ENCODE peak calls at places on chromosomes 5 and 9, in eight cellular contexts. One of them, this sample, is unnamed.

GRCh38 chr5:100799166-100799565 is 103.9 kb downstream of the ST8SIA4 start:
- DNase-seq in PC-3: no peak
- DNase-seq in AG04450: no peak
- DNase-seq in adrenal gland: no peak
- DNase-seq in left ventricle myocardium inferior: no peak
- DNase-seq in caudate nucleus: no peak
- DNase-seq in lower lobe of right lung: no peak
- DNase-seq in right lobe of liver: no peak
- DNase-seq in this sample: no peak

GRCh38 chr9:107740088-107740980 is 250.8 kb upstream of the KLF4 start:
- DNase-seq in PC-3: no peak
- DNase-seq in AG04450: no peak
- DNase-seq in adrenal gland: no peak
- DNase-seq in left ventricle myocardium inferior: peak
- DNase-seq in caudate nucleus: no peak
- DNase-seq in lower lobe of right lung: no peak
- DNase-seq in right lobe of liver: no peak
- DNase-seq in this sample: no peak

GRCh38 chr5:79295096-79295495 is 59.2 kb downstream of the JMY start:
- DNase-seq in PC-3: no peak
- DNase-seq in AG04450: no peak
- DNase-seq in adrenal gland: no peak
- DNase-seq in left ventricle myocardium inferior: no peak
- DNase-seq in caudate nucleus: no peak
- DNase-seq in lower lobe of right lung: no peak
- DNase-seq in right lobe of liver: no peak
- DNase-seq in this sample: no peak

GRCh38 chr5:179819296-179820126 is 1.2 kb upstream of the SQSTM1 start:
- DNase-seq in PC-3: peak
- DNase-seq in AG04450: no peak
- DNase-seq in adrenal gland: peak
- DNase-seq in left ventricle myocardium inferior: peak
- DNase-seq in caudate nucleus: peak
- DNase-seq in lower lobe of right lung: peak
- DNase-seq in right lobe of liver: peak
- DNase-seq in this sample: peak

GRCh38 chr9:128254362-128254761 is 21.4 kb downstream of the GOLGA2 start:
- DNase-seq in PC-3: no peak
- DNase-seq in AG04450: no peak
- DNase-seq in adrenal gland: no peak
- DNase-seq in left ventricle myocardium inferior: no peak
- DNase-seq in caudate nucleus: no peak
- DNase-seq in lower lobe of right lung: no peak
- DNase-seq in right lobe of liver: no peak
- DNase-seq in this sample: no peak

GRCh38 chr5:14211818-14212799 is 69.0 kb downstream of the TRIO start:
- DNase-seq in PC-3: no peak
- DNase-seq in AG04450: no peak
- DNase-seq in adrenal gland: no peak
- DNase-seq in left ventricle myocardium inferior: no peak
- DNase-seq in caudate nucleus: no peak
- DNase-seq in lower lobe of right lung: no peak
- DNase-seq in right lobe of liver: no peak
- DNase-seq in this sample: no peak

GRCh38 chr9:83346655-83347393 is 191.4 kb downstream of the FRMD3 start:
- DNase-seq in PC-3: no peak
- DNase-seq in AG04450: no peak
- DNase-seq in adrenal gland: no peak
- DNase-seq in left ventricle myocardium inferior: no peak
- DNase-seq in caudate nucleus: no peak
- DNase-seq in lower lobe of right lung: no peak
- DNase-seq in right lobe of liver: no peak
- DNase-seq in this sample: no peak

GRCh38 chr5:111976705-111977104 is 219.7 kb upstream of the NREP start:
- DNase-seq in PC-3: peak
- DNase-seq in AG04450: no peak
- DNase-seq in adrenal gland: no peak
- DNase-seq in left ventricle myocardium inferior: no peak
- DNase-seq in caudate nucleus: no peak
- DNase-seq in lower lobe of right lung: no peak
- DNase-seq in right lobe of liver: no peak
- DNase-seq in this sample: no peak

GRCh38 chr5:83538788-83539535 is 67.4 kb downstream of the VCAN start:
- DNase-seq in PC-3: no peak
- DNase-seq in AG04450: no peak
- DNase-seq in adrenal gland: no peak
- DNase-seq in left ventricle myocardium inferior: no peak
- DNase-seq in caudate nucleus: no peak
- DNase-seq in lower lobe of right lung: no peak
- DNase-seq in right lobe of liver: no peak
- DNase-seq in this sample: no peak

DNA sequence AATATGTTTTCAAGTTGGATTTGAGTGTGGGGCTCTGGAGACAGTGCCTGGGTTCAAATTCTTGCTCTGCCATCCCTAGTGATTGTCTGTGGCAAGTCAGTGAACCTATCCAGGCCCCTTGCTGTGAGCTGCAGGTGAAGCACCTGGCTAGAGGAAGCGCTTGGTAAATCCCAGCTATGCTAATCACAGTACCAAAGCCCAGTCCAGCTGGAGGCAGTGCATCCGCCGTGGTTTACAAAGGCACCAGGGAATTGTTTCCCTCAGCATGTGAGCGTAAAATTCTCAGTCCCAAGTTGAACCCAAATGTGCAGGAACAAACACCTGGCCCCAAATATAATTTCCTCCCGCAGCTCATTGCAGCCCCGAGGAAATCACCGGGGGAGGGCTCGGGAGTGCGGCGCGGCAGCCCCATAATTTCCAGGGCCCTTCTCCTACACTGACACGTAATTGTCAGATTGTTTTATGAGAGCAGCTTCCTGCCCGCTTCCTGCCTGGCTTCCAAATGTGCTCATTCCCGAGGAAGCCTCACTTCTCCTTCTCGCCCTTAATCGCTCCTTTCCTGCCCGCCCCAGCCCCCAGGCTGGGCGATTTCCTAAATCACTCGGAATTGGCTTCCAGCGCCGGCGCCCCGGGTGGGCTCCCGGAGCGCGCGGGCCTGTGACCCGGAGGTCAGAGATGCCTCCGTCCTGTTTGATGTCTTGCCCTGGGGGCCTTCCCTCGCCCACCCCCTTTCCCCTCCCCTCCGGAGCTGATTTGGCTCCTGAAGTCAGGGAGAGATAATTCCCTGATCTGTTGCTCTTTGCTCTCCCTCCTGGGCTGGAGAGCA is 134.4 kb downstream of the FGF1 start:
- DNase-seq in PC-3: peak
- DNase-seq in AG04450: no peak
- DNase-seq in adrenal gland: no peak
- DNase-seq in left ventricle myocardium inferior: no peak
- DNase-seq in caudate nucleus: no peak
- DNase-seq in lower lobe of right lung: no peak
- DNase-seq in right lobe of liver: no peak
- DNase-seq in this sample: no peak
- H3K27ac ChIP-seq in PC-3: peak
- H3K27ac ChIP-seq in AG04450: no peak
- H3K27ac ChIP-seq in adrenal gland: no peak
- H3K27ac ChIP-seq in left ventricle myocardium inferior: peak
- H3K27ac ChIP-seq in caudate nucleus: no peak
- H3K27ac ChIP-seq in lower lobe of right lung: peak
- H3K27ac ChIP-seq in right lobe of liver: no peak
- H3K27ac ChIP-seq in this sample: no peak

GRCh38 chr9:123929177-123929869 is 603 bp downstream of the DENND1A start:
- DNase-seq in PC-3: no peak
- DNase-seq in AG04450: no peak
- DNase-seq in adrenal gland: peak
- DNase-seq in left ventricle myocardium inferior: peak
- DNase-seq in caudate nucleus: no peak
- DNase-seq in lower lobe of right lung: peak
- DNase-seq in right lobe of liver: peak
- DNase-seq in this sample: no peak
- H3K27ac ChIP-seq in PC-3: peak
- H3K27ac ChIP-seq in AG04450: peak
- H3K27ac ChIP-seq in adrenal gland: no peak
- H3K27ac ChIP-seq in left ventricle myocardium inferior: peak
- H3K27ac ChIP-seq in caudate nucleus: peak
- H3K27ac ChIP-seq in lower lobe of right lung: peak
- H3K27ac ChIP-seq in right lobe of liver: peak
- H3K27ac ChIP-seq in this sample: peak

DNA sequence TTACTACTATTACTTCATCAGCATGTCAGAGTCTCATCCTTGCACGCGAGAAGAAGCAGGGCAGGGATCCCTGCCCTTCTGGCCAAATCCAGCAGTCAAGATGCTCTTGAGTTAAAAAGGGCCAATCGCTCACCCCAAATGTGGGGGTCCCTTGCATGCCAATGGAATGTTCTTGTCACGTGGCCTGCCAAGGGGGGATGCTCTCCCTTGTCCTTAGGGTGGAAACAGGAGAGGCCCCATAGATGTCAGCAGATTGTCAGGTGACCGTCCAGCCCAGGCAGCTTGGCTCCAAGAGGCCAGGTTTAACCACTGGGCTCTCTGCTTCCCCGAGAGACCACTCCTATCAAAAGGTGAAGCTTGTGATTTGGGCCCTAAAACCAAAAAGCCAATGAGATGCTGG is 25.3 kb upstream of the DUSP1 start:
- DNase-seq in PC-3: no peak
- DNase-seq in AG04450: no peak
- DNase-seq in adrenal gland: peak
- DNase-seq in left ventricle myocardium inferior: no peak
- DNase-seq in caudate nucleus: no peak
- DNase-seq in lower lobe of right lung: peak
- DNase-seq in right lobe of liver: no peak
- DNase-seq in this sample: no peak
- H3K27ac ChIP-seq in PC-3: no peak
- H3K27ac ChIP-seq in AG04450: peak
- H3K27ac ChIP-seq in adrenal gland: no peak
- H3K27ac ChIP-seq in left ventricle myocardium inferior: peak
- H3K27ac ChIP-seq in caudate nucleus: no peak
- H3K27ac ChIP-seq in lower lobe of right lung: peak
- H3K27ac ChIP-seq in right lobe of liver: no peak
- H3K27ac ChIP-seq in this sample: no peak

DNA sequence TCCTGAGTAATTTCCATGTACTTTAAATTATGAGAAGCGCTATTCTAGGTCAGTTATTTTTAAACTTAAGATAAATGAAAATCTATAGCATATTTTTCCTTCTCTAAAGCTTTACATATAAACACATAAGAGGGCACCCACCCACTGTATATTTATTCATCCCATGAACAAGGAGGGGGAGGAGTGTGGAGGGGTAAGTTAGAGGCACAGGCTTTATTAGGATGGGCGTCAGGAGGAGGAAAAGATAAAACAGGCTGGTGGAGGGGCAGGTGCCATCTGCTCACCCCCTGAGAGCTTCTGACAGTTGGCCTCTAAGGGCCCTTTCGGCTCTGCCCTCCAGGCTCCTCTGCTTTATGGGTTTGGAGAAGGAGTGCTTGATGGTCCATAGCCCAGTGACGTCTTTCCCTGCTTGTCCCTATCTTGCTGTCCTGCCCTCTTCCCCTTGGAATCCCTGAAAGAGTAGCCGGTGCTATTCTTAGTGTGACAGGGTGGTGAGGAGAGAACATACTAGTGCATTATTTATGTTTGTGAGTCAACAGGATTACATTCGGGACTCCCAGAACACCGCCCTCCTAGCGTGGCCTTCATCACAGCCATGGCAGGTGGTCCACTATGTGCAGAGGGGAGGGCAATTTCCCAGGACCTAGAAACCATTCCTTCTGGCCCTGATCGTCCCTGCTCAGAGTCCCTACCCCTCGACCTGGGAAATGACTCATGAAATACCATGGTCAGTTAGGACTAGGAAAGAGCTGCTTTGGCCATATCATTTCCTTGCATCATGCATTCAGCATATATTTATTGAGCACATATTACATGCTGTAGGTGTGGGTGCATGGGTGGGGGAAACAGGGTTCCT is 7.9 kb upstream of the SYNPO start:
- DNase-seq in PC-3: no peak
- DNase-seq in AG04450: no peak
- DNase-seq in adrenal gland: peak
- DNase-seq in left ventricle myocardium inferior: no peak
- DNase-seq in caudate nucleus: no peak
- DNase-seq in lower lobe of right lung: no peak
- DNase-seq in right lobe of liver: no peak
- DNase-seq in this sample: no peak
- H3K27ac ChIP-seq in PC-3: no peak
- H3K27ac ChIP-seq in AG04450: no peak
- H3K27ac ChIP-seq in adrenal gland: peak
- H3K27ac ChIP-seq in left ventricle myocardium inferior: peak
- H3K27ac ChIP-seq in caudate nucleus: no peak
- H3K27ac ChIP-seq in lower lobe of right lung: no peak
- H3K27ac ChIP-seq in right lobe of liver: no peak
- H3K27ac ChIP-seq in this sample: no peak

GRCh38 chr9:114205171-114206015 is 50.1 kb downstream of the COL27A1 start:
- DNase-seq in PC-3: no peak
- DNase-seq in AG04450: no peak
- DNase-seq in adrenal gland: no peak
- DNase-seq in left ventricle myocardium inferior: no peak
- DNase-seq in caudate nucleus: peak
- DNase-seq in lower lobe of right lung: peak
- DNase-seq in right lobe of liver: no peak
- DNase-seq in this sample: peak
- H3K27ac ChIP-seq in PC-3: no peak
- H3K27ac ChIP-seq in AG04450: no peak
- H3K27ac ChIP-seq in adrenal gland: no peak
- H3K27ac ChIP-seq in left ventricle myocardium inferior: peak
- H3K27ac ChIP-seq in caudate nucleus: no peak
- H3K27ac ChIP-seq in lower lobe of right lung: no peak
- H3K27ac ChIP-seq in right lobe of liver: no peak
- H3K27ac ChIP-seq in this sample: no peak

DNA sequence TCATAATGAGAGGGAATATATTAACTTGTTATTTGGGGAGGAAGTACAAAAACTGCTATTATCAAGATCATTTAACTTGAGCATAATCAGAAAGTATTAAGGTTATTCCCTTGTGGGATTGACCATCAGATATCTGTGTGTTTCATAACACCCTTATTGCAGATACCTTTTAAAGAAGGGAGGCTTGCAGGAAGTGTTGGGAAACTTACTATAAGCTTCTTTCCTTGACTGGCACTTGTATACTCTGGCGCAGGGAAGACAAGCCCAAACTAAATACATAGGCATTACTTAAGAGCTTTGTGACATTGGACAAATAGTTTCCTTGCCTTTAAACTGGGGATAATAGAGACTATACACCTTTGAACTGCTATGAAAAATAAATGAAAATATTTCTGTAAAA is 50.9 kb downstream of the PIK3R1 start:
- DNase-seq in PC-3: no peak
- DNase-seq in AG04450: no peak
- DNase-seq in adrenal gland: no peak
- DNase-seq in left ventricle myocardium inferior: no peak
- DNase-seq in caudate nucleus: no peak
- DNase-seq in lower lobe of right lung: no peak
- DNase-seq in right lobe of liver: no peak
- DNase-seq in this sample: no peak
- H3K27ac ChIP-seq in PC-3: no peak
- H3K27ac ChIP-seq in AG04450: no peak
- H3K27ac ChIP-seq in adrenal gland: no peak
- H3K27ac ChIP-seq in left ventricle myocardium inferior: peak
- H3K27ac ChIP-seq in caudate nucleus: no peak
- H3K27ac ChIP-seq in lower lobe of right lung: peak
- H3K27ac ChIP-seq in right lobe of liver: peak
- H3K27ac ChIP-seq in this sample: no peak

This sample was measured in substantia nigra.